ENCODE peak calls at places on chromosomes 11 and 22, in nine cellular contexts. One of them, this sample, is unnamed.

GRCh38 chr11:12087075-12087775 is 23.2 kb upstream of the MICAL2 start:
- DNase-seq in tibial nerve: no peak
- DNase-seq in H1: no peak
- DNase-seq in breast epithelium: no peak
- DNase-seq in Peyer's patch: peak; percentile 51
- DNase-seq in HCT116: peak; percentile 38
- DNase-seq in stomach: no peak
- DNase-seq in esophagus squamous epithelium: no peak
- DNase-seq in spleen: peak; percentile 79
- DNase-seq in this sample: no peak

GRCh38 chr22:44003016-44003775 is 20.9 kb upstream of the PARVB start:
- DNase-seq in tibial nerve: no peak
- DNase-seq in H1: no peak
- DNase-seq in breast epithelium: no peak
- DNase-seq in Peyer's patch: no peak
- DNase-seq in HCT116: no peak
- DNase-seq in stomach: no peak
- DNase-seq in esophagus squamous epithelium: no peak
- DNase-seq in spleen: no peak
- DNase-seq in this sample: no peak

GRCh38 chr11:74169736-74170458 is 905 bp downstream of the C2CD3 start:
- DNase-seq in tibial nerve: no peak
- DNase-seq in H1: no peak
- DNase-seq in breast epithelium: no peak
- DNase-seq in Peyer's patch: no peak
- DNase-seq in HCT116: no peak
- DNase-seq in stomach: no peak
- DNase-seq in esophagus squamous epithelium: no peak
- DNase-seq in spleen: no peak
- DNase-seq in this sample: no peak

GRCh38 chr11:64455436-64456261 is 96.7 kb downstream of the RPS6KA4 start:
- DNase-seq in tibial nerve: no peak
- DNase-seq in H1: no peak
- DNase-seq in breast epithelium: no peak
- DNase-seq in Peyer's patch: no peak
- DNase-seq in HCT116: no peak
- DNase-seq in stomach: no peak
- DNase-seq in esophagus squamous epithelium: no peak
- DNase-seq in spleen: peak; percentile 51
- DNase-seq in this sample: no peak

GRCh38 chr11:62922653-62923371 is 1.6 kb upstream of the CHRM1 start:
- DNase-seq in tibial nerve: no peak
- DNase-seq in H1: no peak
- DNase-seq in breast epithelium: peak; percentile 48
- DNase-seq in Peyer's patch: no peak
- DNase-seq in HCT116: no peak
- DNase-seq in stomach: no peak
- DNase-seq in esophagus squamous epithelium: no peak
- DNase-seq in spleen: no peak
- DNase-seq in this sample: no peak

GRCh38 chr11:278001-278951 is at the start of gene NLRP6:
- DNase-seq in tibial nerve: no peak
- DNase-seq in H1: no peak
- DNase-seq in breast epithelium: peak; percentile 35
- DNase-seq in Peyer's patch: peak; percentile 87
- DNase-seq in HCT116: no peak
- DNase-seq in stomach: no peak
- DNase-seq in esophagus squamous epithelium: no peak
- DNase-seq in spleen: peak; percentile 75
- DNase-seq in this sample: no peak

GRCh38 chr11:65420506-65421203 is 1.9 kb upstream of the NEAT1 start:
- DNase-seq in tibial nerve: no peak
- DNase-seq in H1: no peak
- DNase-seq in breast epithelium: no peak
- DNase-seq in Peyer's patch: peak; percentile 48
- DNase-seq in HCT116: no peak
- DNase-seq in stomach: peak; percentile 21
- DNase-seq in esophagus squamous epithelium: no peak
- DNase-seq in spleen: no peak
- DNase-seq in this sample: no peak

GRCh38 chr11:1202154-1202775 is 20.6 kb upstream of the MUC5B start:
- DNase-seq in tibial nerve: no peak
- DNase-seq in H1: no peak
- DNase-seq in breast epithelium: peak; percentile 48
- DNase-seq in Peyer's patch: peak; percentile 44
- DNase-seq in HCT116: no peak
- DNase-seq in stomach: peak; percentile 37
- DNase-seq in esophagus squamous epithelium: no peak
- DNase-seq in spleen: peak; percentile 71
- DNase-seq in this sample: no peak

GRCh38 chr11:27207025-27207650 is 155.9 kb downstream of the CCDC34 start:
- DNase-seq in tibial nerve: no peak
- DNase-seq in H1: no peak
- DNase-seq in breast epithelium: no peak
- DNase-seq in Peyer's patch: no peak
- DNase-seq in HCT116: no peak
- DNase-seq in stomach: no peak
- DNase-seq in esophagus squamous epithelium: no peak
- DNase-seq in spleen: no peak
- DNase-seq in this sample: no peak

GRCh38 chr11:116445108-116446047 is 327.4 kb downstream of the BUD13 start:
- DNase-seq in tibial nerve: no peak
- DNase-seq in H1: peak; percentile 44
- DNase-seq in breast epithelium: no peak
- DNase-seq in Peyer's patch: no peak
- DNase-seq in HCT116: no peak
- DNase-seq in stomach: no peak
- DNase-seq in esophagus squamous epithelium: no peak
- DNase-seq in spleen: no peak
- DNase-seq in this sample: no peak

DNA sequence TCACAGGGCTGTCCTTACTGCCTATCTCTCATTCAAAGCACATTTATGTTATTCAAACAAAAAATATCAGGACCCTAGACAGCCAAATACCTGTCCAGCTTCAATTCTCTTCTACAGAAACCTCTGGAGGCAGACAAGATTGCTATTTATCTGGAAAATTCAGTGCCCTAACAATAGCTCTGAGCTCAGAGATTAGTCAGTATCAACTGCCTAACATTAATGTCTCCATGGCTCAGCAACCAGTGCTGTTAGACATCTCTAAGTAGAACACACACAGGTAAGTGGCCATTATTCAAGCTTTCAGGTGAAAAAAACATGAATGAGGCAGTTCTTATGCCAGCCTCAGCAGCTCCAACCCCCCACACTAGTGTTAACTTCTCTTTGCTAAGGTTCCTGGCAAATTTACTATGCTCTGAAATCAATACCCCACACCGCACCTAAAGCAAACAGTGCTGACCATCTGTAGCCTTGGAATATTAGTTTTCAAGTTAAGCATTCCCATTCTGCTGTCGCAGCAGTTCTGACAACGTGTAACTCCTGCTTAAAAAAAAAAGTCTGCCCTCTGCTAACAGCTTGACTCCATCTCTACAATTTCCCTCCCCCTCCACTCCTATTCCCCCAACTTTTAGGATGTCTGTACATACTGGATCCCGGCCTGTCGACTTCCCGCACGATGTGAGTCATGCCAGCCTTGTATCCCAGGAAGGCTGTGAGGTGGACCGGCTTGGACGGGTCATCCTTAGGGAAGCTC is 1.5 kb downstream of the RPL3 start:
- DNase-seq in tibial nerve: no peak
- DNase-seq in H1: no peak
- DNase-seq in breast epithelium: no peak
- DNase-seq in Peyer's patch: peak; percentile 48
- DNase-seq in HCT116: no peak
- DNase-seq in stomach: no peak
- DNase-seq in esophagus squamous epithelium: no peak
- DNase-seq in spleen: no peak
- DNase-seq in this sample: no peak
- TF ChIP-seq POLR2A in tibial nerve: no peak
- TF ChIP-seq POLR2A in H1: no peak
- TF ChIP-seq POLR2A in breast epithelium: no peak
- TF ChIP-seq POLR2A in Peyer's patch: no peak
- TF ChIP-seq POLR2A in HCT116: no peak
- TF ChIP-seq POLR2A in stomach: no peak
- TF ChIP-seq POLR2A in esophagus squamous epithelium: no peak
- TF ChIP-seq POLR2A in spleen: no peak
- TF ChIP-seq POLR2A in this sample: no peak

DNA sequence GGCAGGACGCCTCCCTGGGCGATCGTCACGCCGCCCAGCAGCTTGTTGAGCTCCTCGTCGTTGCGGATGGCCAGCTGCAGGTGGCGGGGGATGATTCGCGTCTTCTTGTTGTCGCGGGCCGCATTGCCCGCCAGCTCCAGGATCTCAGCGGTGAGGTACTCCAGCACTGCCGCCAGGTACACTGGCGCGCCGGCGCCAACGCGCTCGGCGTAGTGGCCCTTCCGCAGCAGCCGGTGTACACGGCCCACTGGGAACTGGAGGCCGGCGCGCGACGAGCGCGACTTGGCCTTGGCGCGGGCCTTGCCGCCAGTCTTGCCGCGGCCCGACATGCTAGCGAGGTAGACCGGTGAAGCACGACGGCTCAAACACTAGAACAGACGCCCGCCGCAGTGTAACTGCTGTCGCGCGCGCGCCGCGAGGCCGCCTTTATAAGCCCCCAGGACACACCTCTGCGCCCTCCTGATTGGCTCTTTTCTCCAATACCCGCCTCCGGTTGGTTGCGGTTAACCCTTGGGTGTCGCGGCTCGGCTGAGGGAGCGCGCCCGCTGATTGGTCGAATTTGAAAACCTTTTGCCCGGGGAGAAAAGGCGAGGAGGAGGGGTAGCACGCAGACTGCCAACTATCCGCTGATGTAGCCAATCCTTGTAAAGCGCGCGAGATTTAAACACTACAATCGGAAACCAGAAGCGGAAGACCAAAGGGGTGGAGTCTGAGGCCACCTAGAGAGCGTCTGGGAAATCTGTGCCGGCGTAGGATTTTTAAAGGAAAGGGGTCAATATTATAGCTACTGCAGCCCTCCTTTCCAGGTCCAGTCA is 6.4 kb downstream of the DPAGT1 start:
- DNase-seq in tibial nerve: peak; percentile 99
- DNase-seq in H1: peak; percentile 99
- DNase-seq in breast epithelium: peak; percentile 100
- DNase-seq in Peyer's patch: peak; percentile 99
- DNase-seq in HCT116: peak; percentile 99
- DNase-seq in stomach: peak; percentile 99
- DNase-seq in esophagus squamous epithelium: peak; percentile 97
- DNase-seq in spleen: peak; percentile 98
- DNase-seq in this sample: peak; percentile 100
- TF ChIP-seq CTCF in tibial nerve: no peak
- TF ChIP-seq CTCF in H1: no peak
- TF ChIP-seq CTCF in breast epithelium: no peak
- TF ChIP-seq CTCF in Peyer's patch: no peak
- TF ChIP-seq CTCF in HCT116: no peak
- TF ChIP-seq CTCF in stomach: no peak
- TF ChIP-seq CTCF in esophagus squamous epithelium: peak; percentile 24
- TF ChIP-seq CTCF in spleen: no peak
- TF ChIP-seq CTCF in this sample: peak; percentile 29

DNA sequence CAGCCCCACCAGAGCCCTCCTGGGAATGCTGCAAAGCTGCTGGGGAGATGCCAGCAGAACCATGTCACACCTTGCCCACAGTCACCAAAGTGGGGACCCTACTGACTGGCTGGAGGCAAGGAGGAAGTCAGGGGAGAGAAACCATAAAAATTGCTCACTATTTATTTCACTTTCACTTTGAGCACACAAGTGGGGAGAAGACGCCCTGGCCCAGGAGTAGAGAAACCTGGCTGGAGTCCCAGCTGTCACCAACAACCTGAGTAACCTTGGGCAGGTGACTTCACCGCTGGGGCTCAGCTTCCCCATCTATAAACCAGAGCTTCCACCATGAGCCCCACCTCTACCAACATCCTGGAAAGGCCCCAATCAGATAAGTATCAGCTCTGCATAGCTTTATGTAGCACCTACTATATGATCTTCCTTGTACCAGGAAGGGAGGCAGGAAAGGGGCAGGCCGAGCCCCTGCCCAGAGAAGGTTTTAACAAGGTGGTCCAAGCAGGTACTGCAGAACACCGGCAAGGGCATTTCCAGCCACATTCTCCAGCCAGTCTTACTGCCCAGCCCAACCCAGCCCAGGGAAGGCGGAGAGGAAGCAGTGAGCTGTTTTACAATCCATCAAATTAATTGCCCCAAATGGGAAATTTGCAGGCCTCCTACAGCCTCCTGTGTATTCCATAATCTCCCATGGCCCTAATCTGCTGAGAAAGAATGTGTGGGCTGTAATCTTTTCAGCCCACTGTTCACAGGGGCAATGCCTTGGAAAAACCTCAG is 27.6 kb downstream of the PLEKHA7 start:
- DNase-seq in tibial nerve: no peak
- DNase-seq in H1: no peak
- DNase-seq in breast epithelium: peak; percentile 83
- DNase-seq in Peyer's patch: peak; percentile 88
- DNase-seq in HCT116: no peak
- DNase-seq in stomach: peak; percentile 95
- DNase-seq in esophagus squamous epithelium: no peak
- DNase-seq in spleen: no peak
- DNase-seq in this sample: peak; percentile 78
- TF ChIP-seq POLR2A in tibial nerve: no peak
- TF ChIP-seq POLR2A in H1: no peak
- TF ChIP-seq POLR2A in breast epithelium: no peak
- TF ChIP-seq POLR2A in Peyer's patch: no peak
- TF ChIP-seq POLR2A in HCT116: no peak
- TF ChIP-seq POLR2A in stomach: no peak
- TF ChIP-seq POLR2A in esophagus squamous epithelium: no peak
- TF ChIP-seq POLR2A in spleen: no peak
- TF ChIP-seq POLR2A in this sample: no peak

GRCh38 chr11:30653606-30654005 is 67.5 kb upstream of the MPPED2 start:
- DNase-seq in tibial nerve: no peak
- DNase-seq in H1: no peak
- DNase-seq in breast epithelium: no peak
- DNase-seq in Peyer's patch: no peak
- DNase-seq in HCT116: no peak
- DNase-seq in stomach: no peak
- DNase-seq in esophagus squamous epithelium: no peak
- DNase-seq in spleen: no peak
- DNase-seq in this sample: no peak
- TF ChIP-seq CTCF in tibial nerve: no peak
- TF ChIP-seq CTCF in H1: no peak
- TF ChIP-seq CTCF in breast epithelium: no peak
- TF ChIP-seq CTCF in Peyer's patch: no peak
- TF ChIP-seq CTCF in HCT116: no peak
- TF ChIP-seq CTCF in stomach: no peak
- TF ChIP-seq CTCF in esophagus squamous epithelium: no peak
- TF ChIP-seq CTCF in spleen: no peak
- TF ChIP-seq CTCF in this sample: no peak